ENCODE peak calls at places on chromosomes 16 and 17, in nine cellular contexts. A is fibroblast of gingiva; G is NCI-H748 treated with DMSO at 0.1 percent for 48 hours; D is CD8-positive, alpha-beta T cell; X is HT1080; I is dorsolateral prefrontal cortex; U is aorta; P is breast epithelium; Q is stimulated activated CD4-positive, alpha-beta T cell treated with anti-CD3 and anti-CD28 coated beads, Interleukin-12 subunit alpha, Interleukin-12 subunit beta, amount 100 ng/mL, for 4 hours. F is an unnamed sample.

GRCh38 chr16:8026450-8026849 is 563.9 kb downstream of the TMEM114 start:
- DNase-seq in A (no peak), G (no peak), D (no peak), X (peak), I (no peak), U (no peak), P (no peak), Q (no peak), F (no peak)

GRCh38 chr16:3283525-3284447 is 495 bp downstream of the ZNF263 start:
- DNase-seq in A (no peak), G (no peak), D (no peak), X (no peak), I (no peak), U (peak), P (no peak), Q (no peak), F (no peak)

GRCh38 chr17:60766778-60767190 is 89.1 kb downstream of the BCAS3 start:
- DNase-seq in A (no peak), G (peak), D (no peak), X (no peak), I (no peak), U (no peak), P (no peak), Q (no peak), F (no peak)

GRCh38 chr17:81958633-81959342 is 2.2 kb downstream of the NOTUM start:
- DNase-seq in A (no peak), G (no peak), D (no peak), X (no peak), I (no peak), U (peak), P (no peak), Q (no peak), F (no peak)

GRCh38 chr17:72388765-72389473 is 268.1 kb downstream of the SOX9 start:
- DNase-seq in A (no peak), G (no peak), D (no peak), X (peak), I (no peak), U (no peak), P (no peak), Q (no peak), F (no peak)

GRCh38 chr16:534856-535445 is 7.4 kb downstream of the CAPN15 start:
- DNase-seq in A (no peak), G (no peak), D (no peak), X (no peak), I (no peak), U (no peak), P (no peak), Q (no peak), F (no peak)

GRCh38 chr16:64206877-64207276 is 915.0 kb downstream of the CDH11 start:
- DNase-seq in A (no peak), G (no peak), D (no peak), X (no peak), I (no peak), U (no peak), P (no peak), Q (no peak), F (no peak)

GRCh38 chr17:82138511-82138992 is 40.5 kb upstream of the FASN start:
- DNase-seq in A (no peak), G (no peak), D (no peak), X (no peak), I (no peak), U (no peak), P (no peak), Q (no peak), F (no peak)

GRCh38 chr17:47250855-47251254 is 2.8 kb upstream of the ITGB3 start:
- DNase-seq in A (no peak), G (no peak), D (no peak), X (no peak), I (no peak), U (no peak), P (no peak), Q (no peak), F (no peak)

GRCh38 chr17:31093866-31094599 is 744 bp upstream of the NF1 start:
- DNase-seq in A (no peak), G (no peak), D (no peak), X (no peak), I (no peak), U (no peak), P (no peak), Q (no peak), F (no peak)

GRCh38 chr17:21061158-21061835 is 18.5 kb upstream of the USP22 start:
- DNase-seq in A (no peak), G (no peak), D (no peak), X (no peak), I (no peak), U (no peak), P (no peak), Q (no peak), F (no peak)

GRCh38 chr16:12184419-12184831 is 207.9 kb downstream of the SNX29 start:
- DNase-seq in A (no peak), G (no peak), D (no peak), X (no peak), I (no peak), U (no peak), P (no peak), Q (no peak), F (no peak)

GRCh38 chr17:34598161-34598776 is 18.9 kb downstream of the TMEM132E start:
- DNase-seq in A (no peak), G (peak), D (no peak), X (no peak), I (peak), U (no peak), P (no peak), Q (no peak), F (no peak)

GRCh38 chr17:21282231-21282630 is 2.3 kb upstream of the MAP2K3 start:
- DNase-seq in A (peak), G (no peak), D (no peak), X (peak), I (no peak), U (peak), P (no peak), Q (no peak), F (no peak)

GRCh38 chr16:30748634-30749445 is 615 bp downstream of the PHKG2 start:
- DNase-seq in A (peak), G (no peak), D (peak), X (peak), I (no peak), U (no peak), P (no peak), Q (no peak), F (no peak)

GRCh38 chr16:14042706-14043105 is 28.4 kb upstream of the MRTFB start:
- DNase-seq in A (no peak), G (no peak), D (no peak), X (no peak), I (no peak), U (no peak), P (no peak), Q (no peak), F (peak)

GRCh38 chr17:50209472-50210248 is 8.2 kb upstream of the COL1A1 start:
- DNase-seq in A (peak), G (no peak), D (no peak), X (no peak), I (no peak), U (peak), P (peak), Q (no peak), F (no peak)

GRCh38 chr17:2302740-2303277 is 776 bp downstream of the SMG6 start:
- DNase-seq in A (no peak), G (no peak), D (no peak), X (no peak), I (no peak), U (no peak), P (no peak), Q (no peak), F (no peak)

GRCh38 chr16:31499928-31500327 is 8.3 kb downstream of the RUSF1 start:
- DNase-seq in A (no peak), G (no peak), D (no peak), X (no peak), I (no peak), U (peak), P (no peak), Q (no peak), F (no peak)

GRCh38 chr16:17270111-17270510 is 200.6 kb downstream of the XYLT1 start:
- DNase-seq in A (no peak), G (no peak), D (no peak), X (no peak), I (no peak), U (no peak), P (no peak), Q (no peak), F (no peak)

GRCh38 chr17:74521701-74522201 is 9.5 kb downstream of the CD300LB start:
- DNase-seq in A (no peak), G (no peak), D (peak), X (no peak), I (no peak), U (no peak), P (peak), Q (no peak), F (no peak)

GRCh38 chr16:31710880-31711279 is 162.7 kb upstream of the ZNF267 start:
- DNase-seq in A (no peak), G (no peak), D (no peak), X (no peak), I (no peak), U (no peak), P (no peak), Q (no peak), F (no peak)

GRCh38 chr17:46819906-46820351 is 1.4 kb upstream of the WNT3 start:
- DNase-seq in A (no peak), G (no peak), D (no peak), X (no peak), I (no peak), U (no peak), P (no peak), Q (no peak), F (no peak)

GRCh38 chr17:63698381-63698885 is 1.5 kb downstream of the LIMD2 start:
- DNase-seq in A (no peak), G (no peak), D (peak), X (no peak), I (no peak), U (no peak), P (no peak), Q (peak), F (no peak)

F was measured in pulmonary artery endothelial cell.